ENCODE peak calls at places on chromosomes 1 and 21, in seven cellular contexts. B, U, W, Q, T, D and C are unnamed samples. For H3K4me1, the result is how much of the 10 kb centered on the place peaks cover.

GRCh38 chr21:42479582-42479981 is 16.4 kb downstream of the RSPH1 start:
- DNase-seq in B (no peak), U (no peak), W (no peak), Q (no peak), T (no peak), D (no peak), C (no peak)

GRCh38 chr21:44438531-44439210 is 16.6 kb upstream of the LRRC3 start:
- DNase-seq in B (no peak), U (no peak), W (no peak), Q (no peak), T (no peak), D (no peak), C (no peak)

GRCh38 chr1:114344656-114345055 is 166.3 kb downstream of the TRIM33 start:
- DNase-seq in B (no peak), U (no peak), W (no peak), Q (no peak), T (no peak), D (no peak), C (no peak)

GRCh38 chr21:36499578-36500471 is 19.9 kb upstream of the CLDN14 start:
- DNase-seq in B (no peak), U (peak), W (no peak), Q (peak), T (no peak), D (no peak), C (peak)

GRCh38 chr21:36763305-36763704 is 64.4 kb downstream of the SIM2 start:
- DNase-seq in B (no peak), U (no peak), W (no peak), Q (no peak), T (no peak), D (no peak), C (no peak)

GRCh38 chr21:28608646-28609045 is 384.0 kb downstream of the LTN1 start:
- DNase-seq in B (no peak), U (peak), W (peak), Q (no peak), T (no peak), D (no peak), C (no peak)

GRCh38 chr1:30641557-30642353 is 81.6 kb downstream of the MATN1 start:
- DNase-seq in B (no peak), U (no peak), W (no peak), Q (no peak), T (no peak), D (no peak), C (no peak)

GRCh38 chr1:185996211-185996610 is 262.0 kb downstream of the HMCN1 start:
- DNase-seq in B (peak), U (peak), W (no peak), Q (peak), T (no peak), D (peak), C (peak)

GRCh38 chr1:65177457-65177856 is 29.5 kb downstream of the AK4 start:
- DNase-seq in B (no peak), U (peak), W (no peak), Q (peak), T (no peak), D (no peak), C (no peak)

GRCh38 chr1:227043755-227044154 is 103.7 kb downstream of the COQ8A start:
- DNase-seq in B (no peak), U (peak), W (no peak), Q (peak), T (no peak), D (no peak), C (no peak)

GRCh38 chr1:207811319-207811718 is 59.5 kb downstream of the CD46 start:
- DNase-seq in B (no peak), U (no peak), W (no peak), Q (no peak), T (no peak), D (no peak), C (no peak)

GRCh38 chr1:1678581-1679380 is 13.8 kb downstream of the SLC35E2B start:
- DNase-seq in B (no peak), U (no peak), W (peak), Q (peak), T (peak), D (no peak), C (no peak)

GRCh38 chr21:42524341-42525227 is 10.9 kb downstream of the SLC37A1 start:
- DNase-seq in B (no peak), U (peak), W (peak), Q (peak), T (no peak), D (no peak), C (no peak)

GRCh38 chr1:231240531-231240882 is 505 bp upstream of the GNPAT start:
- DNase-seq in B (peak), U (peak), W (no peak), Q (peak), T (no peak), D (peak), C (no peak)

GRCh38 chr1:155079210-155079486 is 511 bp downstream of the EFNA3 start:
- DNase-seq in B (no peak), U (no peak), W (no peak), Q (no peak), T (no peak), D (no peak), C (no peak)

GRCh38 chr1:240004086-240004749 is 87.5 kb upstream of the FMN2 start:
- DNase-seq in B (no peak), U (peak), W (peak), Q (peak), T (no peak), D (no peak), C (no peak)

GRCh38 chr1:48017716-48018115 is 20.5 kb upstream of the TRABD2B start:
- DNase-seq in B (no peak), U (peak), W (no peak), Q (peak), T (no peak), D (peak), C (peak)

GRCh38 chr1:11481019-11481418 is 2.1 kb downstream of the DISP3 start:
- DNase-seq in B (no peak), U (no peak), W (no peak), Q (no peak), T (no peak), D (no peak), C (no peak)

GRCh38 chr1:204420039-204421004 is 8.7 kb upstream of the PPP1R15B start:
- DNase-seq in B (no peak), U (no peak), W (no peak), Q (no peak), T (no peak), D (no peak), C (no peak)

GRCh38 chr1:36076979-36077573 is 6.8 kb upstream of the TEKT2 start:
- DNase-seq in B (no peak), U (peak), W (no peak), Q (no peak), T (no peak), D (no peak), C (no peak)

GRCh38 chr1:6625579-6626149 is 996 bp downstream of the THAP3 start:
- DNase-seq in B (peak), U (peak), W (peak), Q (peak), T (no peak), D (peak), C (no peak)

GRCh38 chr1:159483501-159483900 is 44.0 kb downstream of the OR10J1 start:
- DNase-seq in B (no peak), U (peak), W (no peak), Q (no peak), T (no peak), D (no peak), C (no peak)

GRCh38 chr1:89565521-89565920 is 40.9 kb downstream of the LRRC8B start:
- DNase-seq in B (no peak), U (no peak), W (no peak), Q (no peak), T (no peak), D (no peak), C (no peak)

GRCh38 chr21:37532868-37533780 is 166.6 kb downstream of the DYRK1A start:
- DNase-seq in B (no peak), U (peak), W (no peak), Q (peak), T (no peak), D (peak), C (no peak)

GRCh38 chr1:207335695-207336363 is 14.4 kb downstream of the CD55 start:
- DNase-seq in B (no peak), U (peak), W (peak), Q (no peak), T (no peak), D (peak), C (no peak)

GRCh38 chr1:85297855-85298629 is 21.6 kb upstream of the BCL10 start:
- DNase-seq in B (peak), U (peak), W (no peak), Q (peak), T (peak), D (peak), C (peak)

GRCh38 chr1:183477986-183478781 is 5.9 kb downstream of the SMG7 start:
- DNase-seq in B (no peak), U (no peak), W (peak), Q (no peak), T (no peak), D (no peak), C (no peak)

GRCh38 chr1:96234299-96234698 is 487.3 kb upstream of the PTBP2 start:
- DNase-seq in B (peak), U (peak), W (no peak), Q (peak), T (no peak), D (peak), C (no peak)

GRCh38 chr21:46538262-46538661 is 66.6 kb downstream of the S100B start:
- DNase-seq in B (no peak), U (no peak), W (no peak), Q (no peak), T (no peak), D (no peak), C (peak)

GRCh38 chr1:84299536-84300260 is 1.8 kb upstream of the SAMD13 start:
- DNase-seq in B (peak), U (peak), W (no peak), Q (no peak), T (no peak), D (no peak), C (peak)

GRCh38 chr1:15154480-15155036 is 1.0 kb downstream of the TMEM51 start:
- DNase-seq in B (no peak), U (peak), W (no peak), Q (peak), T (no peak), D (peak), C (no peak)

GRCh38 chr1:53483656-53484055 is 24.5 kb downstream of the DMRTB1 start:
- DNase-seq in B (no peak), U (no peak), W (no peak), Q (no peak), T (no peak), D (no peak), C (no peak)

GRCh38 chr1:53482441-53483153 is 23.4 kb downstream of the DMRTB1 start:
- DNase-seq in B (no peak), U (no peak), W (no peak), Q (no peak), T (no peak), D (no peak), C (no peak)

GRCh38 chr1:53481456-53481855 is 22.3 kb downstream of the DMRTB1 start:
- DNase-seq in B (no peak), U (no peak), W (no peak), Q (no peak), T (no peak), D (no peak), C (no peak)

GRCh38 chr1:53484705-53485477 is 25.7 kb downstream of the DMRTB1 start:
- DNase-seq in B (no peak), U (no peak), W (no peak), Q (no peak), T (no peak), D (no peak), C (no peak)

GRCh38 chr1:53483170-53483569 is 24.0 kb downstream of the DMRTB1 start:
- DNase-seq in B (no peak), U (no peak), W (no peak), Q (no peak), T (no peak), D (no peak), C (no peak)
- H3K4me1 ChIP-seq in B (under half), U (under half), W (under half), Q (under half), T (under half), D (under half), C (under half)

GRCh38 chr1:116836099-116836498 is 73.6 kb upstream of the PTGFRN start:
- DNase-seq in B (no peak), U (no peak), W (no peak), Q (no peak), T (no peak), D (no peak), C (no peak)
- H3K27ac ChIP-seq in B (no peak), U (no peak), W (no peak), Q (no peak), T (no peak), D (no peak), C (no peak)

GRCh38 chr1:93906480-93906879 is 2.8 kb downstream of the GCLM start:
- DNase-seq in B (no peak), U (no peak), W (no peak), Q (no peak), T (no peak), D (no peak), C (no peak)

GRCh38 chr1:93910305-93910704 is 1.1 kb upstream of the GCLM start:
- DNase-seq in B (no peak), U (peak), W (no peak), Q (no peak), T (no peak), D (no peak), C (no peak)

GRCh38 chr1:93908394-93909145 is 660 bp downstream of the GCLM start:
- DNase-seq in B (peak), U (peak), W (peak), Q (peak), T (peak), D (peak), C (no peak)

GRCh38 chr1:93907718-93908117 is 1.5 kb downstream of the GCLM start:
- DNase-seq in B (peak), U (peak), W (no peak), Q (peak), T (no peak), D (peak), C (no peak)

GRCh38 chr1:93909146-93910050 is at the start of gene GCLM:
- DNase-seq in B (peak), U (peak), W (peak), Q (peak), T (peak), D (peak), C (peak)
- H3K4me1 ChIP-seq in B (under half), U (under half), W (under half), Q (under half), T (under half), D (under half), C (under half)

DNA sequence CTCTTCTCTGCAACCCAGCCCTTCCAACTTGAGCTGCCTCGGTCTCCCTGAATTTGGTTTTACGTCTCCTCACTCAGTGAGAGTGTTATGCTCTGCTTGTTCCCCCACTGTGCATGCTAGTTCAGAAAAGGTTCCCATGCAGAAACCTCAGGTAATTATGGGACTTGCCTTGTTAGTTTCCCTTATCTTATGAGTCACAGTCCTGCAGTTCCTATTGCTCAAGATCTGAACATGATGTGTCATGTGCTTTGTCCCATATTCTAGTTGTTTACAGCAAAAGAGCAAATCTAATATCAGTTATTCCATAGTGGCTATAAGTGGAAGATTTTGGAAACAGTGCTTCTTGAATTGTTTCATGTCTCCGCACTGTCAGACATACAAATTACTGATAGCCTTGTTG is 74.4 kb downstream of the DUSP10 start:
- DNase-seq in B (peak), U (peak), W (no peak), Q (peak), T (no peak), D (peak), C (no peak)
- H3K27ac ChIP-seq in B (no peak), U (no peak), W (no peak), Q (peak), T (no peak), D (no peak), C (no peak)

GRCh38 chr1:156707486-156708244 is 2.3 kb upstream of the CRABP2 start:
- DNase-seq in B (no peak), U (peak), W (no peak), Q (no peak), T (no peak), D (no peak), C (no peak)
- H3K4me1 ChIP-seq in B (under half), U (half or more), W (under half), Q (half or more), T (under half), D (under half), C (half or more)

DNA sequence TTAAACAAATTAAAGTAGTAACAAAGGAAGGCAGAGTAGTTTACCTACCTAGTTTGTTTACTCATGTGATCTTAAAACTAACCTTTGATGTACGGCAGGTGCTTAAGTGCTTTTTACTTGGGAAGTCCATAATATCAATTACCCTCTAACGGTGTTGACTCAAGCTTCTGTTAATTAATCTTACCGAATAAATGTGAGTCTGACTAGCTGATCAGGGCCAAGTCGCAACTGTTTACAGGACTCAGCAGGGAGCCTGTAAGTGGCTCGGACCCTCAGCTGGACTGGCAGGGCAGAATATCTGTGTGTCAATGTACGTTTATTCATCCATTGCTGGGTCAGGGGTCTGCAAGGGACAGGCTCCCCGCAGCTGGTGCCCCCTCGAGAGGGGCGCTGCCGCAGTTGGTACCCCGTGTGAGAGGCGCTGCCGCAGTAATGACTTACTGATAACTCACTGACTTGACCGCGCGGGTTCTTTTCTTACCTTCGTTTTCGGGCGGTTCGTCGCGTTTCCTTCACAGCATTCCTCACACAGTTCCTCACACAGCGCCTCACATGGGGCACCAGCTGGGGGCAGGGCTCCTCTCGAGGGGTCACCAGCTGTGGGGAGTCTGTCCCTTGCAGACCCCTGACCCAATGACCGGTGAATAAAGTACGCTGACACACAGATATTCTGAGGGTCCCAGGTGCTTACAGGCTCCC is 2.9 kb downstream of the FMO1 start:
- DNase-seq in B (peak), U (peak), W (peak), Q (peak), T (no peak), D (peak), C (no peak)
- H3K27ac ChIP-seq in B (no peak), U (no peak), W (peak), Q (no peak), T (no peak), D (peak), C (no peak)

DNA sequence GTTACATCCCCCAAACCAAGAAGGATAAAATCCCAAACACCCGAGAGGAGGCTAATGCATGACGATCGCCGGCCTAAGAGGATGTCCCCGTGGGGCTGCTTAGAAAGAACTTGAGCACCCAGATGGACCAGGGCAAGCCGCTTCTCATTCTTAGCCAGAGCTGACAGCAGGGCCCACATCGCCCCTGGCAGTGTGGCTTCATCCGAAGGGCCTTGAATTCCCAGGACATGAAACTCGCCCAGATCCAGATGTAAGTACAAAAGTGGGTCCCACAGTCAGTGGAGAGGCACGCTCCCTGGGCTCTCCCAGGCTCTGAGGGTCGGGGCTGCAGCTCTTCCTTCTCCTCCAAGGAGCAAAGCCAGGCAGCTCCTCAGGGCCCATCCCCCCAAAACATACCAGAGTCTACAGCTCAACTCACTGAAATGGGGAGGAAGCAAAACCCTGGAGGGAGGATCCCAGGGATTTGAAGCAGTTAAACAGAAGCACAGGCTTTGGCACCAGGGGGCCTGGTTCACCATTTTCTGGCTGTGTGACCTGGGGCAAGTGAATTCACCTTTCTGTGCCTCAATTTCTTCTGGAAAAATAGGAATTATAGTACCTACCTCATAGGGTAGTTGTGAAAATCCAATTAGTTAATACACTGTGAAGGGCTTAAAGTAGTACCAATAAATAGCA is 85.6 kb downstream of the MAN1C1 start:
- DNase-seq in B (no peak), U (peak), W (no peak), Q (no peak), T (no peak), D (no peak), C (no peak)
- H3K4me1 ChIP-seq in B (under half), U (under half), W (under half), Q (under half), T (under half), D (half or more), C (under half)

DNA sequence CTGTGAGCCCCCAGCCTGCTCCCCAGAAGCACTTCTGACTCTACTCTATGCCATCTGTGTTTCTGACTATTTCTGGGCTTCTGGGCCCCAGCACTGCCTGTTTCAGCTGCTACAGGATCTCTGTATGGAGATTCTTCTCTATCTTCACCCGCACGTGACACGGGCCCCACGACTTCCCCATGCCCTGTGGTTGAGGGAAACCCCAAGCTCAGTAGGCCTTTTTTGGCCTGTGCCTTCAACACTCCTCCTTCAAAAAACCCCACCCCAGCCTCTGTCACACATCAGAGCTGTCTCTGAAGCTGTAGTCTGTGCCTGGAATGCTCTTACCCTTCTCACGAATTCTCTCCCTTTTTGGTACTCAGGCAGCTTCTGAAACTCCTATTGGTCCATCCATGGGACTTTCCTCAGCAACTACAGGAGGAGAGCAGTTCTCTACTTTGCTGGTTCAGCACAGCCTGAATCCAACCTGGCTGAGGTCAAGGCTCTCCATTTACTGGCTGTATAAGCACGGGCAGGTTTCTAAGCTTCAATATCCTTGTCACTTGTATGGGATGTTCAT is 2.0 kb upstream of the NID1 start:
- DNase-seq in B (no peak), U (no peak), W (no peak), Q (no peak), T (peak), D (peak), C (no peak)
- H3K27ac ChIP-seq in B (no peak), U (no peak), W (no peak), Q (no peak), T (no peak), D (peak), C (no peak)